ENCODE peak calls at places on chromosomes 6 and 20, in ten cellular contexts. One of them, this sample, is unnamed.
A peak's percentile ranks its signal among the peaks of the same experiment; 100 is the strongest.

GRCh38 chr6:121600389-121601233 is 165.2 kb downstream of the GJA1 start:
- DNase-seq in uterus: no peak
- DNase-seq in CD8-positive, alpha-beta memory T cell: no peak
- DNase-seq in IMR-90: peak; percentile 62
- DNase-seq in testis: no peak
- DNase-seq in lung: no peak
- DNase-seq in fibroblast of lung: no peak
- DNase-seq in HepG2: no peak
- DNase-seq in CD8-positive, alpha-beta T cell: no peak
- DNase-seq in lower lobe of right lung: no peak
- DNase-seq in this sample: no peak

GRCh38 chr20:19828233-19828632 is 70.2 kb downstream of the RIN2 start:
- DNase-seq in uterus: no peak
- DNase-seq in CD8-positive, alpha-beta memory T cell: no peak
- DNase-seq in IMR-90: peak; percentile 82
- DNase-seq in testis: no peak
- DNase-seq in lung: no peak
- DNase-seq in fibroblast of lung: peak; percentile 71
- DNase-seq in HepG2: peak; percentile 30
- DNase-seq in CD8-positive, alpha-beta T cell: peak; percentile 2
- DNase-seq in lower lobe of right lung: no peak
- DNase-seq in this sample: peak; percentile 76

GRCh38 chr6:78397537-78397936 is 469.8 kb upstream of the IRAK1BP1 start:
- DNase-seq in uterus: no peak
- DNase-seq in CD8-positive, alpha-beta memory T cell: no peak
- DNase-seq in IMR-90: no peak
- DNase-seq in testis: no peak
- DNase-seq in lung: no peak
- DNase-seq in fibroblast of lung: no peak
- DNase-seq in HepG2: no peak
- DNase-seq in CD8-positive, alpha-beta T cell: no peak
- DNase-seq in lower lobe of right lung: no peak
- DNase-seq in this sample: no peak

GRCh38 chr6:64776359-64776758 is 930.7 kb downstream of the EYS start:
- DNase-seq in uterus: no peak
- DNase-seq in CD8-positive, alpha-beta memory T cell: no peak
- DNase-seq in IMR-90: no peak
- DNase-seq in testis: no peak
- DNase-seq in lung: no peak
- DNase-seq in fibroblast of lung: no peak
- DNase-seq in HepG2: no peak
- DNase-seq in CD8-positive, alpha-beta T cell: no peak
- DNase-seq in lower lobe of right lung: no peak
- DNase-seq in this sample: no peak

GRCh38 chr6:156587751-156588301 is 189.4 kb upstream of the ARID1B start:
- DNase-seq in uterus: no peak
- DNase-seq in CD8-positive, alpha-beta memory T cell: no peak
- DNase-seq in IMR-90: no peak
- DNase-seq in testis: no peak
- DNase-seq in lung: no peak
- DNase-seq in fibroblast of lung: no peak
- DNase-seq in HepG2: no peak
- DNase-seq in CD8-positive, alpha-beta T cell: no peak
- DNase-seq in lower lobe of right lung: no peak
- DNase-seq in this sample: no peak

GRCh38 chr6:10395171-10395945 is 19.5 kb downstream of the TFAP2A start:
- DNase-seq in uterus: no peak
- DNase-seq in CD8-positive, alpha-beta memory T cell: no peak
- DNase-seq in IMR-90: no peak
- DNase-seq in testis: no peak
- DNase-seq in lung: no peak
- DNase-seq in fibroblast of lung: no peak
- DNase-seq in HepG2: no peak
- DNase-seq in CD8-positive, alpha-beta T cell: no peak
- DNase-seq in lower lobe of right lung: no peak
- DNase-seq in this sample: no peak

GRCh38 chr6:54238407-54238806 is 69.8 kb upstream of the TINAG start:
- DNase-seq in uterus: no peak
- DNase-seq in CD8-positive, alpha-beta memory T cell: no peak
- DNase-seq in IMR-90: peak; percentile 39
- DNase-seq in testis: no peak
- DNase-seq in lung: no peak
- DNase-seq in fibroblast of lung: peak; percentile 23
- DNase-seq in HepG2: no peak
- DNase-seq in CD8-positive, alpha-beta T cell: no peak
- DNase-seq in lower lobe of right lung: no peak
- DNase-seq in this sample: no peak

GRCh38 chr6:56416247-56416646 is 168.9 kb upstream of the COL21A1 start:
- DNase-seq in uterus: no peak
- DNase-seq in CD8-positive, alpha-beta memory T cell: no peak
- DNase-seq in IMR-90: peak; percentile 26
- DNase-seq in testis: no peak
- DNase-seq in lung: no peak
- DNase-seq in fibroblast of lung: peak; percentile 68
- DNase-seq in HepG2: no peak
- DNase-seq in CD8-positive, alpha-beta T cell: no peak
- DNase-seq in lower lobe of right lung: no peak
- DNase-seq in this sample: no peak

GRCh38 chr6:126195625-126196236 is 144.2 kb upstream of the CENPW start:
- DNase-seq in uterus: no peak
- DNase-seq in CD8-positive, alpha-beta memory T cell: no peak
- DNase-seq in IMR-90: peak; percentile 49
- DNase-seq in testis: no peak
- DNase-seq in lung: no peak
- DNase-seq in fibroblast of lung: peak; percentile 25
- DNase-seq in HepG2: no peak
- DNase-seq in CD8-positive, alpha-beta T cell: no peak
- DNase-seq in lower lobe of right lung: no peak
- DNase-seq in this sample: no peak

GRCh38 chr6:142907017-142907470 is 37.9 kb downstream of the HIVEP2 start:
- DNase-seq in uterus: no peak
- DNase-seq in CD8-positive, alpha-beta memory T cell: no peak
- DNase-seq in IMR-90: no peak
- DNase-seq in testis: no peak
- DNase-seq in lung: no peak
- DNase-seq in fibroblast of lung: no peak
- DNase-seq in HepG2: no peak
- DNase-seq in CD8-positive, alpha-beta T cell: no peak
- DNase-seq in lower lobe of right lung: no peak
- DNase-seq in this sample: no peak

GRCh38 chr6:145147559-145147958 is 587.8 kb downstream of the EPM2A start:
- DNase-seq in uterus: no peak
- DNase-seq in CD8-positive, alpha-beta memory T cell: no peak
- DNase-seq in IMR-90: peak; percentile 78
- DNase-seq in testis: no peak
- DNase-seq in lung: no peak
- DNase-seq in fibroblast of lung: peak; percentile 71
- DNase-seq in HepG2: no peak
- DNase-seq in CD8-positive, alpha-beta T cell: no peak
- DNase-seq in lower lobe of right lung: no peak
- DNase-seq in this sample: peak; percentile 26

GRCh38 chr6:4935486-4935885 is 68.4 kb downstream of the RPP40 start:
- DNase-seq in uterus: no peak
- DNase-seq in CD8-positive, alpha-beta memory T cell: no peak
- DNase-seq in IMR-90: no peak
- DNase-seq in testis: no peak
- DNase-seq in lung: no peak
- DNase-seq in fibroblast of lung: no peak
- DNase-seq in HepG2: no peak
- DNase-seq in CD8-positive, alpha-beta T cell: no peak
- DNase-seq in lower lobe of right lung: no peak
- DNase-seq in this sample: no peak

GRCh38 chr20:37421988-37422387 is 76.0 kb downstream of the SRC start:
- DNase-seq in uterus: no peak
- DNase-seq in CD8-positive, alpha-beta memory T cell: no peak
- DNase-seq in IMR-90: no peak
- DNase-seq in testis: no peak
- DNase-seq in lung: no peak
- DNase-seq in fibroblast of lung: peak; percentile 29
- DNase-seq in HepG2: no peak
- DNase-seq in CD8-positive, alpha-beta T cell: no peak
- DNase-seq in lower lobe of right lung: no peak
- DNase-seq in this sample: no peak
- H3K27ac ChIP-seq in uterus: no peak overlapping the region
- H3K27ac ChIP-seq in CD8-positive, alpha-beta memory T cell: no peak overlapping the region
- H3K27ac ChIP-seq in IMR-90: no peak overlapping the region
- H3K27ac ChIP-seq in testis: no peak overlapping the region
- H3K27ac ChIP-seq in lung: no peak overlapping the region
- H3K27ac ChIP-seq in fibroblast of lung: no peak overlapping the region
- H3K27ac ChIP-seq in HepG2: no peak overlapping the region
- H3K27ac ChIP-seq in CD8-positive, alpha-beta T cell: no peak overlapping the region
- H3K27ac ChIP-seq in lower lobe of right lung: no peak overlapping the region
- H3K27ac ChIP-seq in this sample: no peak overlapping the region

GRCh38 chr20:57399587-57400261 is 8.5 kb downstream of the RBM38 start:
- DNase-seq in uterus: no peak
- DNase-seq in CD8-positive, alpha-beta memory T cell: peak; percentile 44
- DNase-seq in IMR-90: peak; percentile 16
- DNase-seq in testis: peak; percentile 59
- DNase-seq in lung: no peak
- DNase-seq in fibroblast of lung: peak; percentile 20
- DNase-seq in HepG2: no peak
- DNase-seq in CD8-positive, alpha-beta T cell: no peak
- DNase-seq in lower lobe of right lung: peak; percentile 45
- DNase-seq in this sample: no peak

GRCh38 chr20:57400262-57400701 is 9.1 kb downstream of the RBM38 start:
- DNase-seq in uterus: no peak
- DNase-seq in CD8-positive, alpha-beta memory T cell: no peak
- DNase-seq in IMR-90: no peak
- DNase-seq in testis: no peak
- DNase-seq in lung: no peak
- DNase-seq in fibroblast of lung: no peak
- DNase-seq in HepG2: no peak
- DNase-seq in CD8-positive, alpha-beta T cell: no peak
- DNase-seq in lower lobe of right lung: no peak
- DNase-seq in this sample: no peak

GRCh38 chr20:57401565-57401918 is 10.3 kb downstream of the RBM38 start:
- DNase-seq in uterus: no peak
- DNase-seq in CD8-positive, alpha-beta memory T cell: no peak
- DNase-seq in IMR-90: no peak
- DNase-seq in testis: no peak
- DNase-seq in lung: no peak
- DNase-seq in fibroblast of lung: no peak
- DNase-seq in HepG2: no peak
- DNase-seq in CD8-positive, alpha-beta T cell: no peak
- DNase-seq in lower lobe of right lung: no peak
- DNase-seq in this sample: no peak

GRCh38 chr20:57402206-57403125 is 11.3 kb downstream of the RBM38 start:
- DNase-seq in uterus: no peak
- DNase-seq in CD8-positive, alpha-beta memory T cell: no peak
- DNase-seq in IMR-90: no peak
- DNase-seq in testis: no peak
- DNase-seq in lung: no peak
- DNase-seq in fibroblast of lung: no peak
- DNase-seq in HepG2: no peak
- DNase-seq in CD8-positive, alpha-beta T cell: no peak
- DNase-seq in lower lobe of right lung: peak; percentile 28
- DNase-seq in this sample: no peak

DNA sequence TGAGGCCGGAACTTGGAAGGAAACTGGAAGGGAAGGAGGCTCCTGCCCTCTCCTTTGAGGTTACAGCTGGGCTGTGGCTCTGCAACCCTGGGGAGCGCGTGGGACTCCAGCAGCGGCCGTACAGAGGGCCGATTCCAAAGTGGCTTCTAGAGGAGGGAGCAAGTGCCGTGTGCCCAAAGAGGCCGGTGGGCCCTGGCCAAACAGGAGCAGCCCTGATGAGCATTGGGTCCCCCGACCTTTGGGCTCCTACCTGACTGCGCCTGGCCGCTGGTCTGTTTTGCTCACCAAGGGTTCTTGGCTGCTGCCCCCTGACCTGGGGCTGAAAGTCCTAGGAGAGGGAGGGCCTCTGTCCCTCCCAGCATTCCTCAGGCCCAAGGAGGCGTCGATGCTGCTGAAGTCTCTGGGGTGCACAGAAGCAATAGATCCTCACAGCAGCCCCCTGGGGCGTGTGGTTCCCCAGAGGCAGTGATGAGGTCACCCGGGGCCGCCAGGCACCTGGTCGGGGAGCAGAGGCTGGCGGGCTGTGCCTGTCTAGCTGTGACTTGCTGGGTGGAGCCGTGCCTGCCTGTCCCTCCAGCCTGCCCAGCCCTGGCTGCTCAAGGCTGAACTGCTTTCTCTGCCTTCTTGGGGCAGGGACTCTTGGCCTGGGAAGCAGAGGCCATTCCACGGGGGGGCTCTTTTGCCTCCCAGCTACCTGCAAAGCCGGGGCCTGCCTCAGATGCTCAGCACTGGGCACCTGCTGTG is 9.8 kb downstream of the RBM38 start:
- DNase-seq in uterus: no peak
- DNase-seq in CD8-positive, alpha-beta memory T cell: no peak
- DNase-seq in IMR-90: no peak
- DNase-seq in testis: no peak
- DNase-seq in lung: no peak
- DNase-seq in fibroblast of lung: no peak
- DNase-seq in HepG2: no peak
- DNase-seq in CD8-positive, alpha-beta T cell: no peak
- DNase-seq in lower lobe of right lung: peak; percentile 37
- DNase-seq in this sample: no peak
- H3K4me3 ChIP-seq in uterus: no peak overlapping the region
- H3K4me3 ChIP-seq in CD8-positive, alpha-beta memory T cell: peak overlapping the region; percentile 50
- H3K4me3 ChIP-seq in IMR-90: no peak overlapping the region
- H3K4me3 ChIP-seq in testis: no peak overlapping the region
- H3K4me3 ChIP-seq in lung: no peak overlapping the region
- H3K4me3 ChIP-seq in fibroblast of lung: no peak overlapping the region
- H3K4me3 ChIP-seq in HepG2: no peak overlapping the region
- H3K4me3 ChIP-seq in CD8-positive, alpha-beta T cell: no peak overlapping the region
- H3K4me3 ChIP-seq in lower lobe of right lung: no peak overlapping the region
- H3K4me3 ChIP-seq in this sample: no peak overlapping the region

DNA sequence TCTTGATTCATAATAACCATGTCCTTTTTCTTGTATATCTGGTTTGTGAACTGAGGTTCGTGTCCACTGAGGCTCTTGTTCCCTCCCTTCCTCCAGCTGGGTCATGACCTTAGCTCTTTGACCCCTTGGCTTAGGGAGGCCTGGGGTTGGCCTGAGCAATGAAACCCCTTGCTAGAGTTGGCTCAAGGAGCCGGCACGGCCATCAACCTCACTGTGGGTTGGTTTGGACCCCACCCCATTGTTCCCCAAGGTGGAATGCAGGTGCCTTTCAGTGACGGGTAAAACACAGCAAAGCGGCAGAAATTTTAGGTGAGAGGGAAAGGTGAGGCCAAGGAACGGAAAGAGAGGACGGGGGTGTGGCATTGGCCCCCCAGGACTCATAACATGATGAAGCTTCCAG is 44.5 kb upstream of the PHACTR3 start:
- DNase-seq in uterus: no peak
- DNase-seq in CD8-positive, alpha-beta memory T cell: no peak
- DNase-seq in IMR-90: no peak
- DNase-seq in testis: no peak
- DNase-seq in lung: no peak
- DNase-seq in fibroblast of lung: no peak
- DNase-seq in HepG2: no peak
- DNase-seq in CD8-positive, alpha-beta T cell: no peak
- DNase-seq in lower lobe of right lung: no peak
- DNase-seq in this sample: no peak
- H3K27me3 ChIP-seq in uterus: no peaks in the 10 kb centered on the region
- H3K27me3 ChIP-seq in CD8-positive, alpha-beta memory T cell: no peaks in the 10 kb centered on the region
- H3K27me3 ChIP-seq in IMR-90: no peaks in the 10 kb centered on the region
- H3K27me3 ChIP-seq in testis: no peaks in the 10 kb centered on the region
- H3K27me3 ChIP-seq in lung: no peaks in the 10 kb centered on the region
- H3K27me3 ChIP-seq in fibroblast of lung: no peaks in the 10 kb centered on the region
- H3K27me3 ChIP-seq in HepG2: no peaks in the 10 kb centered on the region
- H3K27me3 ChIP-seq in CD8-positive, alpha-beta T cell: no peaks in the 10 kb centered on the region
- H3K27me3 ChIP-seq in lower lobe of right lung: peaks cover 18% of the 10 kb centered on the region
- H3K27me3 ChIP-seq in this sample: no peaks in the 10 kb centered on the region

GRCh38 chr20:59809630-59810375 is 123.6 kb downstream of the SYCP2 start:
- DNase-seq in uterus: no peak
- DNase-seq in CD8-positive, alpha-beta memory T cell: no peak
- DNase-seq in IMR-90: no peak
- DNase-seq in testis: no peak
- DNase-seq in lung: peak; percentile 6
- DNase-seq in fibroblast of lung: no peak
- DNase-seq in HepG2: no peak
- DNase-seq in CD8-positive, alpha-beta T cell: no peak
- DNase-seq in lower lobe of right lung: no peak
- DNase-seq in this sample: no peak
- H3K27ac ChIP-seq in uterus: no peak overlapping the region
- H3K27ac ChIP-seq in CD8-positive, alpha-beta memory T cell: no peak overlapping the region
- H3K27ac ChIP-seq in IMR-90: no peak overlapping the region
- H3K27ac ChIP-seq in testis: no peak overlapping the region
- H3K27ac ChIP-seq in lung: no peak overlapping the region
- H3K27ac ChIP-seq in fibroblast of lung: no peak overlapping the region
- H3K27ac ChIP-seq in HepG2: no peak overlapping the region
- H3K27ac ChIP-seq in CD8-positive, alpha-beta T cell: no peak overlapping the region
- H3K27ac ChIP-seq in lower lobe of right lung: no peak overlapping the region
- H3K27ac ChIP-seq in this sample: no peak overlapping the region